ENCODE peak calls at places on chromosomes 2 and 18, in six cellular contexts. P, O, B, J, Z and E are unnamed samples.

GRCh38 chr18:57051586-57052044 is 95.3 kb upstream of the BOD1L2 start:
- DNase-seq in J (no peak), P (no peak), B (no peak), Z (no peak), O (no peak), E (no peak)

GRCh38 chr2:67503066-67503795 is 106.1 kb downstream of the ETAA1 start:
- DNase-seq in B (no peak), P (peak; percentile 92), O (no peak), Z (no peak), J (no peak), E (no peak)

GRCh38 chr2:186059096-186059495 is 320.5 kb downstream of the FSIP2 start:
- DNase-seq in Z (no peak), O (no peak), J (peak; percentile 16), P (no peak), B (no peak), E (no peak)

GRCh38 chr2:86056935-86057334 is 48.8 kb downstream of the POLR1A start:
- DNase-seq in B (no peak), Z (no peak), P (no peak), O (no peak), J (no peak), E (no peak)

GRCh38 chr2:120134263-120134662 is 88.9 kb downstream of the TMEM185B start:
- DNase-seq in O (no peak), Z (no peak), P (peak; percentile 88), J (no peak), B (no peak), E (no peak)

GRCh38 chr2:182298456-182298855 is 128.4 kb downstream of the PDE1A start:
- DNase-seq in O (no peak), P (no peak), J (no peak), Z (no peak), B (no peak), E (no peak)

GRCh38 chr2:25699206-25699605 is 25.8 kb upstream of the DTNB start:
- DNase-seq in J (no peak), P (no peak), Z (no peak), O (no peak), B (no peak), E (no peak)

GRCh38 chr18:53534695-53535094 is 689.8 kb downstream of the MBD2 start:
- DNase-seq in O (no peak), J (peak; percentile 6), Z (no peak), B (peak; percentile 35), P (no peak), E (no peak)

GRCh38 chr2:46161921-46162320 is 135.3 kb upstream of the EPAS1 start:
- DNase-seq in P (no peak), Z (no peak), B (no peak), J (no peak), O (no peak), E (no peak)

GRCh38 chr2:88933980-88934379 is 242.5 kb downstream of the RPIA start:
- DNase-seq in J (no peak), B (no peak), P (no peak), O (no peak), Z (no peak), E (no peak)

GRCh38 chr2:153808675-153809074 is 63.0 kb upstream of the GALNT13 start:
- DNase-seq in P (no peak), Z (no peak), O (no peak), B (no peak), J (no peak), E (no peak)

GRCh38 chr2:191148766-191149165 is 2.0 kb downstream of the STAT4 start:
- DNase-seq in O (no peak), Z (no peak), P (no peak), B (no peak), J (no peak), E (no peak)

GRCh38 chr2:182897137-182897536 is 30.7 kb upstream of the FRZB start:
- DNase-seq in J (no peak), P (peak; percentile 59), Z (no peak), B (no peak), O (no peak), E (no peak)

GRCh38 chr2:121184248-121184862 is 100.6 kb downstream of the TFCP2L1 start:
- DNase-seq in B (no peak), Z (no peak), P (no peak), O (no peak), J (no peak), E (no peak)
- TF ChIP-seq CTCF in B (no peak), Z (no peak), P (no peak), O (no peak), J (no peak), E (no peak)

GRCh38 chr2:43075054-43075593 is 151.3 kb downstream of the ZFP36L2 start:
- DNase-seq in J (peak; percentile 83), Z (no peak), O (no peak), P (peak; percentile 92), B (peak; percentile 89), E (no peak)
- TF ChIP-seq CTCF in J (peak; percentile 24), Z (no peak), O (no peak), P (peak; percentile 18), B (no peak), E (no peak)

GRCh38 chr2:36359006-36359580 is 3.5 kb downstream of the CRIM1 start:
- DNase-seq in P (no peak), B (no peak), J (no peak), Z (no peak), O (no peak), E (no peak)
- TF ChIP-seq CTCF in P (peak; percentile 52), B (peak; percentile 41), J (peak; percentile 30), Z (peak; percentile 73), O (peak; percentile 43), E (peak; percentile 52)

DNA sequence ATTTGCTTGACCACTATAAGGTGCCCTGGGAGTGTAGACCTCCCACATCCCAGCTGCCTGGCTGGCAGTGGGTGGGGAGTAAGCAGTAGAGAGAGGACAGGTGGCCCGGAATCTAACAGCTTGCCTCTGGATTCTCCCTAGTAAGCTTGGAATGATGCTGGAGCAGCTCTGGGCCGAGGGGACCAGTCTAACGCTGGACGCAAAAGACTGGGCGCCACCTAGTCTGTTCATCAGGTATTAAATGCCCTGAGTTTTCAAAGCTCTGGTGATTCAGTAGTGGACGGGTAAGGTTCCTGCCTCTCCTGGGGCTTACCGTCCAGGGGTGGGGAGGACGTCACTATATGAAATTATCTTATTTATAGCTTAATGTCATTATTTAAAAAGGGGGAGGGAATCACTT is 648 bp upstream of the LYPD6B start:
- DNase-seq in P (no peak), O (no peak), J (no peak), Z (no peak), B (no peak), E (no peak)
- TF ChIP-seq CTCF in P (no peak), O (no peak), J (no peak), Z (no peak), B (no peak), E (no peak)